ENCODE peak calls at places on chromosomes 12 and 14, in nine cellular contexts. One of them, this sample, is unnamed.

GRCh38 chr14:69582207-69582606 is 7.5 kb upstream of the CCDC177 start:
- DNase-seq in endodermal cell: no peak
- DNase-seq in left ventricle myocardium inferior: no peak
- DNase-seq in A549: no peak
- DNase-seq in upper lobe of right lung: no peak
- DNase-seq in hepatocyte: no peak
- DNase-seq in transverse colon: no peak
- DNase-seq in HCT116: no peak
- DNase-seq in K562: no peak
- DNase-seq in this sample: no peak

GRCh38 chr12:112837629-112838191 is 46.2 kb downstream of the RPH3A start:
- DNase-seq in A549: peak; percentile 54
- DNase-seq in left ventricle myocardium inferior: no peak
- DNase-seq in transverse colon: no peak
- DNase-seq in hepatocyte: peak; percentile 32
- DNase-seq in K562: no peak
- DNase-seq in endodermal cell: no peak
- DNase-seq in HCT116: no peak
- DNase-seq in upper lobe of right lung: no peak
- DNase-seq in this sample: no peak

GRCh38 chr12:6946033-6946919 is 2.5 kb downstream of the C12orf57 start:
- DNase-seq in upper lobe of right lung: peak; percentile 97
- DNase-seq in K562: peak; percentile 65
- DNase-seq in A549: peak; percentile 93
- DNase-seq in transverse colon: peak; percentile 95
- DNase-seq in endodermal cell: peak; percentile 100
- DNase-seq in hepatocyte: peak; percentile 95
- DNase-seq in HCT116: peak; percentile 96
- DNase-seq in left ventricle myocardium inferior: no peak
- DNase-seq in this sample: no peak

GRCh38 chr12:93839076-93839475 is 161.9 kb downstream of the CRADD start:
- DNase-seq in HCT116: no peak
- DNase-seq in endodermal cell: no peak
- DNase-seq in transverse colon: no peak
- DNase-seq in upper lobe of right lung: no peak
- DNase-seq in left ventricle myocardium inferior: no peak
- DNase-seq in K562: no peak
- DNase-seq in hepatocyte: no peak
- DNase-seq in A549: no peak
- DNase-seq in this sample: no peak

GRCh38 chr14:79562158-79562557 is 649.1 kb downstream of the DIO2 start:
- DNase-seq in endodermal cell: no peak
- DNase-seq in upper lobe of right lung: no peak
- DNase-seq in A549: no peak
- DNase-seq in left ventricle myocardium inferior: no peak
- DNase-seq in transverse colon: no peak
- DNase-seq in HCT116: no peak
- DNase-seq in K562: no peak
- DNase-seq in hepatocyte: no peak
- DNase-seq in this sample: no peak

GRCh38 chr14:92633724-92634123 is 114.7 kb downstream of the LGMN start:
- DNase-seq in transverse colon: no peak
- DNase-seq in HCT116: no peak
- DNase-seq in K562: no peak
- DNase-seq in endodermal cell: no peak
- DNase-seq in A549: no peak
- DNase-seq in left ventricle myocardium inferior: no peak
- DNase-seq in hepatocyte: no peak
- DNase-seq in upper lobe of right lung: no peak
- DNase-seq in this sample: no peak

GRCh38 chr12:79250186-79250585 is 385.6 kb downstream of the SYT1 start:
- DNase-seq in K562: no peak
- DNase-seq in endodermal cell: no peak
- DNase-seq in A549: no peak
- DNase-seq in left ventricle myocardium inferior: no peak
- DNase-seq in hepatocyte: no peak
- DNase-seq in upper lobe of right lung: no peak
- DNase-seq in transverse colon: no peak
- DNase-seq in HCT116: no peak
- DNase-seq in this sample: no peak

GRCh38 chr12:22858849-22859569 is 234.0 kb downstream of the ETNK1 start:
- DNase-seq in upper lobe of right lung: no peak
- DNase-seq in A549: no peak
- DNase-seq in endodermal cell: peak; percentile 83
- DNase-seq in hepatocyte: peak; percentile 6
- DNase-seq in K562: no peak
- DNase-seq in left ventricle myocardium inferior: no peak
- DNase-seq in transverse colon: no peak
- DNase-seq in HCT116: no peak
- DNase-seq in this sample: no peak

GRCh38 chr12:5873341-5873919 is 71.6 kb downstream of the ANO2 start:
- DNase-seq in transverse colon: no peak
- DNase-seq in HCT116: no peak
- DNase-seq in endodermal cell: peak; percentile 90
- DNase-seq in hepatocyte: no peak
- DNase-seq in K562: no peak
- DNase-seq in upper lobe of right lung: no peak
- DNase-seq in A549: no peak
- DNase-seq in left ventricle myocardium inferior: no peak
- DNase-seq in this sample: no peak

GRCh38 chr14:83842536-83842935 is 1687.4 kb upstream of the FLRT2 start:
- DNase-seq in K562: no peak
- DNase-seq in transverse colon: no peak
- DNase-seq in upper lobe of right lung: no peak
- DNase-seq in A549: no peak
- DNase-seq in left ventricle myocardium inferior: no peak
- DNase-seq in endodermal cell: no peak
- DNase-seq in hepatocyte: no peak
- DNase-seq in HCT116: no peak
- DNase-seq in this sample: no peak

GRCh38 chr12:51811203-51811805 is 37.2 kb downstream of the FIGNL2 start:
- DNase-seq in hepatocyte: no peak
- DNase-seq in left ventricle myocardium inferior: no peak
- DNase-seq in A549: no peak
- DNase-seq in K562: no peak
- DNase-seq in endodermal cell: no peak
- DNase-seq in HCT116: no peak
- DNase-seq in upper lobe of right lung: no peak
- DNase-seq in transverse colon: no peak
- DNase-seq in this sample: no peak

DNA sequence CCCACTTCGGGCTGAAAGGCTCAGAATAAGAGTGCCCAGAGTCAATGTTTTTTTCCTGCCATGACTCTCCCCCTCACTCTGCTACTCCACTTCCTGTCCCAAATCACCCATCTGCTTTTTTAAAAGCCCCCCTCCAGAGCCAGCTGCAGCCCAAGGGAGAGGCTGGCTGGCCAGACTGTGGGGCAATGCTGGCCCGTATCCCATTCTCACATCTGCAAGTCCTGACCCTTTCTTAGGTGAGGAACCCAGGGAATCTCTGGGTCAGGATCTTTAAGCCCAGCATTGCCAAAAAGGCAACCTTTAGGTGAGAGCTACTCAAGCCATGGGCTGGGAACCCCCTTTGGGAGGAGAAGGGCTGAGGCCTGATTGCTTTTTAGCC is 1.7 kb upstream of the ITGA5 start:
- DNase-seq in upper lobe of right lung: no peak
- DNase-seq in endodermal cell: peak; percentile 76
- DNase-seq in left ventricle myocardium inferior: no peak
- DNase-seq in A549: no peak
- DNase-seq in transverse colon: no peak
- DNase-seq in K562: no peak
- DNase-seq in HCT116: no peak
- DNase-seq in hepatocyte: no peak
- DNase-seq in this sample: peak; percentile 90
- H3K4me1 ChIP-seq in upper lobe of right lung: peaks cover 19% of the 10 kb centered on the region
- H3K4me1 ChIP-seq in endodermal cell: peaks cover 8% of the 10 kb centered on the region
- H3K4me1 ChIP-seq in left ventricle myocardium inferior: peaks cover 92% of the 10 kb centered on the region
- H3K4me1 ChIP-seq in A549: peaks cover 65% of the 10 kb centered on the region
- H3K4me1 ChIP-seq in transverse colon: peaks cover 68% of the 10 kb centered on the region
- H3K4me1 ChIP-seq in K562: peaks cover 57% of the 10 kb centered on the region
- H3K4me1 ChIP-seq in HCT116: peaks cover 19% of the 10 kb centered on the region
- H3K4me1 ChIP-seq in hepatocyte: peaks cover 13% of the 10 kb centered on the region
- H3K4me1 ChIP-seq in this sample: peaks cover 75% of the 10 kb centered on the region

GRCh38 chr12:2227360-2227759 is 174.6 kb downstream of the CACNA1C start:
- DNase-seq in HCT116: no peak
- DNase-seq in upper lobe of right lung: no peak
- DNase-seq in transverse colon: no peak
- DNase-seq in A549: no peak
- DNase-seq in endodermal cell: no peak
- DNase-seq in left ventricle myocardium inferior: no peak
- DNase-seq in K562: no peak
- DNase-seq in hepatocyte: no peak
- DNase-seq in this sample: no peak

GRCh38 chr12:2228535-2228934 is 175.7 kb downstream of the CACNA1C start:
- DNase-seq in transverse colon: no peak
- DNase-seq in HCT116: no peak
- DNase-seq in A549: no peak
- DNase-seq in hepatocyte: no peak
- DNase-seq in endodermal cell: no peak
- DNase-seq in K562: no peak
- DNase-seq in upper lobe of right lung: no peak
- DNase-seq in left ventricle myocardium inferior: no peak
- DNase-seq in this sample: peak; percentile 25

GRCh38 chr12:2231011-2231595 is 178.3 kb downstream of the CACNA1C start:
- DNase-seq in upper lobe of right lung: no peak
- DNase-seq in transverse colon: no peak
- DNase-seq in left ventricle myocardium inferior: no peak
- DNase-seq in A549: no peak
- DNase-seq in HCT116: no peak
- DNase-seq in endodermal cell: no peak
- DNase-seq in hepatocyte: no peak
- DNase-seq in K562: no peak
- DNase-seq in this sample: no peak

GRCh38 chr12:2231956-2232355 is 179.2 kb downstream of the CACNA1C start:
- DNase-seq in K562: no peak
- DNase-seq in hepatocyte: no peak
- DNase-seq in A549: no peak
- DNase-seq in transverse colon: no peak
- DNase-seq in left ventricle myocardium inferior: no peak
- DNase-seq in HCT116: no peak
- DNase-seq in upper lobe of right lung: no peak
- DNase-seq in endodermal cell: no peak
- DNase-seq in this sample: no peak

GRCh38 chr12:2229661-2230539 is 177.1 kb downstream of the CACNA1C start:
- DNase-seq in upper lobe of right lung: no peak
- DNase-seq in transverse colon: no peak
- DNase-seq in hepatocyte: no peak
- DNase-seq in endodermal cell: peak; percentile 87
- DNase-seq in K562: peak; percentile 14
- DNase-seq in HCT116: no peak
- DNase-seq in left ventricle myocardium inferior: no peak
- DNase-seq in A549: no peak
- DNase-seq in this sample: peak; percentile 61
- TF ChIP-seq CTCF in upper lobe of right lung: no peak
- TF ChIP-seq CTCF in transverse colon: no peak
- TF ChIP-seq CTCF in hepatocyte: no peak
- TF ChIP-seq CTCF in endodermal cell: peak; percentile 84
- TF ChIP-seq CTCF in K562: peak; percentile 14
- TF ChIP-seq CTCF in HCT116: no peak
- TF ChIP-seq CTCF in left ventricle myocardium inferior: no peak
- TF ChIP-seq CTCF in A549: no peak
- TF ChIP-seq CTCF in this sample: no peak

GRCh38 chr14:50797250-50798047 is 33.5 kb downstream of the NIN start:
- DNase-seq in hepatocyte: no peak
- DNase-seq in upper lobe of right lung: no peak
- DNase-seq in transverse colon: no peak
- DNase-seq in K562: no peak
- DNase-seq in HCT116: no peak
- DNase-seq in A549: no peak
- DNase-seq in left ventricle myocardium inferior: no peak
- DNase-seq in endodermal cell: no peak
- DNase-seq in this sample: no peak

GRCh38 chr14:50794063-50794645 is 36.8 kb downstream of the NIN start:
- DNase-seq in HCT116: no peak
- DNase-seq in K562: no peak
- DNase-seq in upper lobe of right lung: no peak
- DNase-seq in left ventricle myocardium inferior: no peak
- DNase-seq in endodermal cell: no peak
- DNase-seq in hepatocyte: no peak
- DNase-seq in transverse colon: no peak
- DNase-seq in A549: no peak
- DNase-seq in this sample: no peak

GRCh38 chr14:50796391-50796790 is 34.6 kb downstream of the NIN start:
- DNase-seq in K562: no peak
- DNase-seq in upper lobe of right lung: no peak
- DNase-seq in transverse colon: no peak
- DNase-seq in left ventricle myocardium inferior: no peak
- DNase-seq in HCT116: no peak
- DNase-seq in hepatocyte: no peak
- DNase-seq in endodermal cell: no peak
- DNase-seq in A549: no peak
- DNase-seq in this sample: no peak

GRCh38 chr14:50795909-50796308 is 35.1 kb downstream of the NIN start:
- DNase-seq in K562: no peak
- DNase-seq in endodermal cell: no peak
- DNase-seq in HCT116: no peak
- DNase-seq in left ventricle myocardium inferior: no peak
- DNase-seq in A549: no peak
- DNase-seq in upper lobe of right lung: no peak
- DNase-seq in hepatocyte: no peak
- DNase-seq in transverse colon: no peak
- DNase-seq in this sample: no peak

DNA sequence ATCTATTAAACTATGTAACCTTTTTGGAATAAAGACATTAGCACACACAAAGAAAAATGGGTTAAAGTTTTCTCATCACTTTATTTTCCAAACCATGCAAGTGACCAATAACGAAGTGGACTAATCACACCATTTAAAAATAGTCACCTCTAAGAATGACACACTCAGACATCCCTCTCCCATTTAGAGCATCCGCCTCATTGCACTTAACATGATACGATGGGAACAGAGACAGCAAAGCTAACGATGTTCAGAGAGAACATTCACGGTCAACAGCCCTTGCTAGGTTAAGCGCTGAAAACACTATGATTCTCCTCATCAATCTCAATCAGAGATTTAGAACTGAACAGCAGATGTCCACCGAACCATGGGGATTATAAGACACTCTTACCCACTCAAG is 35.8 kb downstream of the NIN start:
- DNase-seq in hepatocyte: no peak
- DNase-seq in transverse colon: no peak
- DNase-seq in HCT116: no peak
- DNase-seq in left ventricle myocardium inferior: no peak
- DNase-seq in upper lobe of right lung: no peak
- DNase-seq in K562: no peak
- DNase-seq in A549: no peak
- DNase-seq in endodermal cell: no peak
- DNase-seq in this sample: no peak
- H3K4me1 ChIP-seq in hepatocyte: peaks cover 8% of the 10 kb centered on the region
- H3K4me1 ChIP-seq in transverse colon: no peaks in the 10 kb centered on the region
- H3K4me1 ChIP-seq in HCT116: no peaks in the 10 kb centered on the region
- H3K4me1 ChIP-seq in left ventricle myocardium inferior: peaks cover 26% of the 10 kb centered on the region
- H3K4me1 ChIP-seq in upper lobe of right lung: no peaks in the 10 kb centered on the region
- H3K4me1 ChIP-seq in K562: no peaks in the 10 kb centered on the region
- H3K4me1 ChIP-seq in A549: peaks cover 20% of the 10 kb centered on the region
- H3K4me1 ChIP-seq in endodermal cell: no peaks in the 10 kb centered on the region
- H3K4me1 ChIP-seq in this sample: peaks cover 11% of the 10 kb centered on the region

DNA sequence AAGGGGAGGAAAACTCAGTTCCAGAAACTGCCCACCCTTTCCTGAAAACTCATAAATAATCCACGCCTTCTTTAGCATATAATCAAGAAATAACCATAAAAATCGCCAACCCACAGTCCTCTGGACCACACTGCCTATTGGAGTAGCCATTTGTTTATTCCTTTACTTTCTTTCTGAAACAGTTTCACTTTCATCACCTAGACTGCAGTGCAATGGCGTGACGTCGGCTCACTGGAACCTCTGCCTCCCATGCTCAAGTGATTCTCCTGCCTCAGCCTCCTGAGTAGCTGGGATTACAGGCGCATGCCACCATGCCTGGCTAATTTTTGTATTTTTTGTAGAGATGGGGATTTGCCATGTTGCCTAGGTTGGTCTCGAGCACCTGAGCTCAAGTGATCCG is 44.2 kb downstream of the CLMN start:
- DNase-seq in A549: no peak
- DNase-seq in left ventricle myocardium inferior: no peak
- DNase-seq in hepatocyte: no peak
- DNase-seq in upper lobe of right lung: no peak
- DNase-seq in K562: no peak
- DNase-seq in HCT116: no peak
- DNase-seq in transverse colon: no peak
- DNase-seq in endodermal cell: peak; percentile 3
- DNase-seq in this sample: no peak
- TF ChIP-seq CTCF in A549: no peak
- TF ChIP-seq CTCF in left ventricle myocardium inferior: no peak
- TF ChIP-seq CTCF in hepatocyte: no peak
- TF ChIP-seq CTCF in upper lobe of right lung: no peak
- TF ChIP-seq CTCF in K562: no peak
- TF ChIP-seq CTCF in HCT116: no peak
- TF ChIP-seq CTCF in transverse colon: no peak
- TF ChIP-seq CTCF in endodermal cell: no peak
- TF ChIP-seq CTCF in this sample: no peak

This sample was measured in sigmoid colon.